ENCODE peak calls at places on chromosomes 3 and 15, in five cellular contexts. E is activated CD4-positive, CD25-positive, alpha-beta regulatory T cell; T is foreskin fibroblast; G is amygdala; F is SW480. X is an unnamed sample.
A peak's percentile ranks its signal among the peaks of the same experiment; 100 is the strongest.

GRCh38 chr3:107407355-107407754 is 30.1 kb downstream of the CCDC54 start:
- DNase-seq in G (no peak), F (no peak), T (no peak), E (no peak), X (no peak)

GRCh38 chr3:9810357-9810726 is 280 bp downstream of the TTLL3 start:
- DNase-seq in E (no peak), G (no peak), F (no peak), T (peak; percentile 42), X (no peak)

GRCh38 chr3:33229066-33229465 is 10.5 kb upstream of the SUSD5 start:
- DNase-seq in T (no peak), E (no peak), F (no peak), G (no peak), X (no peak)

GRCh38 chr15:62565620-62566019 is 400.5 kb upstream of the C2CD4B start:
- DNase-seq in E (no peak), G (no peak), T (no peak), F (no peak), X (no peak)

GRCh38 chr3:196149375-196149774 is 61.8 kb downstream of the ZDHHC19 start:
- DNase-seq in T (no peak), E (no peak), G (no peak), F (no peak), X (no peak)

GRCh38 chr15:22948056-22948455 is 32.1 kb downstream of the CYFIP1 start:
- DNase-seq in F (no peak), E (no peak), T (no peak), G (no peak), X (no peak)

GRCh38 chr15:25694238-25694584 is 168.9 kb downstream of the ATP10A start:
- DNase-seq in T (no peak), F (no peak), G (no peak), E (no peak), X (peak; percentile 35)

GRCh38 chr3:68817243-68817642 is 115.1 kb downstream of the TAFA4 start:
- DNase-seq in T (peak; percentile 25), E (no peak), F (no peak), G (no peak), X (no peak)